ENCODE peak calls at places on chromosomes 7 and 10, in nine cellular contexts. T, A, I, M, V, N, C, U and K are unnamed samples.

GRCh38 chr10:132929953-132930640 is 12.3 kb downstream of the CFAP46 start:
- DNase-seq in T (no peak), A (no peak), I (peak; percentile 59), M (no peak), V (no peak), N (no peak), C (no peak), U (no peak), K (no peak)

GRCh38 chr10:67976292-67977245 is 92.1 kb downstream of the SIRT1 start:
- DNase-seq in T (no peak), A (peak; percentile 21), I (no peak), M (peak; percentile 14), V (no peak), N (peak; percentile 9), C (no peak), U (peak; percentile 69), K (no peak)

GRCh38 chr10:117969592-117969991 is 77.1 kb downstream of the RAB11FIP2 start:
- DNase-seq in T (no peak), A (no peak), I (no peak), M (no peak), V (no peak), N (no peak), C (no peak), U (no peak), K (no peak)

GRCh38 chr10:77163670-77164348 is 473.8 kb downstream of the KCNMA1 start:
- DNase-seq in T (peak; percentile 67), A (peak; percentile 100), I (peak; percentile 75), M (peak; percentile 99), V (no peak), N (peak; percentile 88), C (no peak), U (no peak), K (no peak)

GRCh38 chr7:66669088-66669487 is 40.4 kb downstream of the KCTD7 start:
- DNase-seq in T (no peak), A (no peak), I (no peak), M (no peak), V (peak; percentile 48), N (no peak), C (no peak), U (peak; percentile 36), K (peak; percentile 14)

GRCh38 chr10:98879486-98879885 is 356.2 kb downstream of the HPSE2 start:
- DNase-seq in T (no peak), A (no peak), I (no peak), M (no peak), V (no peak), N (no peak), C (no peak), U (no peak), K (no peak)

GRCh38 chr7:151167197-151167911 is at the start of gene GBX1:
- DNase-seq in T (peak; percentile 57), A (no peak), I (peak; percentile 80), M (peak; percentile 25), V (no peak), N (peak; percentile 33), C (no peak), U (no peak), K (peak; percentile 61)

GRCh38 chr10:75875740-75876139 is 444.3 kb downstream of the LRMDA start:
- DNase-seq in T (no peak), A (no peak), I (no peak), M (no peak), V (no peak), N (no peak), C (no peak), U (no peak), K (no peak)

GRCh38 chr10:86388119-86388704 is 21.6 kb upstream of the GRID1 start:
- DNase-seq in T (no peak), A (no peak), I (no peak), M (no peak), V (no peak), N (no peak), C (no peak), U (no peak), K (no peak)

GRCh38 chr7:114806590-114807167 is 115.2 kb upstream of the MDFIC start:
- DNase-seq in T (no peak), A (no peak), I (no peak), M (peak; percentile 45), V (no peak), N (peak; percentile 40), C (no peak), U (no peak), K (no peak)

GRCh38 chr7:36115448-36116321 is 37.4 kb upstream of the EEPD1 start:
- DNase-seq in T (peak; percentile 84), A (peak; percentile 97), I (peak; percentile 96), M (peak; percentile 97), V (no peak), N (peak; percentile 92), C (peak; percentile 61), U (peak; percentile 68), K (peak; percentile 53)

GRCh38 chr7:1994931-1995330 is 237.8 kb downstream of the MAD1L1 start:
- DNase-seq in T (no peak), A (no peak), I (no peak), M (no peak), V (no peak), N (no peak), C (no peak), U (no peak), K (peak; percentile 60)

GRCh38 chr7:1993776-1994740 is 238.7 kb downstream of the MAD1L1 start:
- DNase-seq in T (no peak), A (no peak), I (no peak), M (no peak), V (no peak), N (no peak), C (no peak), U (peak; percentile 10), K (no peak)

GRCh38 chr7:1995426-1995825 is 237.3 kb downstream of the MAD1L1 start:
- DNase-seq in T (no peak), A (no peak), I (no peak), M (no peak), V (no peak), N (no peak), C (no peak), U (no peak), K (no peak)

GRCh38 chr7:1992554-1992953 is 240.2 kb downstream of the MAD1L1 start:
- DNase-seq in T (no peak), A (no peak), I (no peak), M (no peak), V (no peak), N (no peak), C (no peak), U (peak; percentile 12), K (no peak)

DNA sequence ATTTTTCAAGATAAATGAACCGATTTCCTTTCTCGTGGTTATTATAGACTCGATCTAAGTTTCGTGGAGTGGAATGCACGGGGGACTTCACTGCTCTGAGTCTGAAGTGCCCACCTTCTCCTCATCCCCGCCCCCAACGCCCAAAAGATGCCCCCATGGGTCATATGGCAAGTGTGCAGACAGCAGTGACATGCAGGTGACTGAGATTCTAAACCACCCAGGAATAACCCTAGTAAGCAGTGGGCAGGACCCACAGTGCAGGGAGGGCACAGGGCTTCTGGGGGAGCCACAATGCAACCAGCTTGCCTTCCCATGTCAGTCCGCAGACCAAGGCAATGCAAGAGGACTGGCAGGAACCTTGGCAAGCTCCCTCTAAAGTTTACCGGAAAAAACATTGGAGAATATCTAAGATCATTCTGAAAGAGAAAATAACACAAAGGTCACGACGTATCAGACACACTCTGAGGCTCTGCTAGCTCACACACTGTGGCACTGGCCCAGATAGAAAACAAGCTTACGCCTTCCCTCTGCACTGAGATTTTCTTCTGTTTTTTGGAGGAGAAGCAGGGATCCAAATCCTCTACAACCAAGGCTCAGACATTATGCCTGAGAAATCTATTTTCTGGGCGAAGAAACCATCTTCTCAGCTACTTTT is 239.6 kb downstream of the MAD1L1 start:
- DNase-seq in T (no peak), A (no peak), I (no peak), M (no peak), V (no peak), N (no peak), C (no peak), U (no peak), K (no peak)
- H3K4me1 ChIP-seq in T (no peaks in the 10 kb centered on the region), A (no peaks in the 10 kb centered on the region), I (no peaks in the 10 kb centered on the region), M (no peaks in the 10 kb centered on the region), V (peaks cover 30% of the 10 kb centered on the region), N (no peaks in the 10 kb centered on the region), C (peaks cover under 1% of the 10 kb centered on the region), U (peaks cover 15% of the 10 kb centered on the region), K (peaks cover 12% of the 10 kb centered on the region)

GRCh38 chr7:130994378-130995115 is 260.5 kb upstream of the KLF14 start:
- DNase-seq in T (no peak), A (no peak), I (peak; percentile 81), M (peak; percentile 64), V (no peak), N (peak; percentile 16), C (no peak), U (peak; percentile 33), K (no peak)
- H3K4me3 ChIP-seq in T (no peak overlapping the region), A (no peak overlapping the region), I (no peak overlapping the region), M (no peak overlapping the region), V (no peak overlapping the region), N (no peak overlapping the region), C (peak overlapping the region; percentile 73), U (no peak overlapping the region), K (no peak overlapping the region)

DNA sequence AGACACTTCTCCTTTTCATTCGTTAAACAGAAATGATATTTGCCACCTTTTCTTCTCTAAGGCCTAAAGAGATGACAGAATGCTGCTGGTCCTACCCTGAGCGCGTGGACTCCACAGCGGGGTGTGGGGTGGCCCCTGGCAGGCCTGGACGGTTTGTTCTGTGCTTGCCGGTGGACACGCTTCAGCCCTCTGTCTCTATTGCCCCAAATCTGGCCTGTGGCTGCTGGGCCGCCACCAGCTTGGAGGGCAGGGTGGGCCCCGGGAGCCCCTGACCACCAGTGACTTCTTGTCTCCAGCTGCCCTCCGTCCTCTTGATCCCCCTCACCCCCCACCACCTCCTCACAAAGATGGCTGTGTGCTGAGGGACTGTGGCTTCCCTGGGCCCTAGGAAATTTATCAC is 5.7 kb downstream of the CHST3 start:
- DNase-seq in T (no peak), A (no peak), I (no peak), M (no peak), V (peak; percentile 45), N (no peak), C (no peak), U (no peak), K (no peak)
- H3K27ac ChIP-seq in T (peak overlapping the region; percentile 98), A (peak overlapping the region; percentile 81), I (no peak overlapping the region), M (no peak overlapping the region), V (no peak overlapping the region), N (no peak overlapping the region), C (no peak overlapping the region), U (no peak overlapping the region), K (no peak overlapping the region)

GRCh38 chr7:91351374-91351773 is 87.1 kb downstream of the FZD1 start:
- DNase-seq in T (no peak), A (peak; percentile 80), I (no peak), M (peak; percentile 87), V (no peak), N (no peak), C (no peak), U (no peak), K (no peak)

GRCh38 chr7:91347288-91347687 is 83.1 kb downstream of the FZD1 start:
- DNase-seq in T (no peak), A (no peak), I (no peak), M (peak; percentile 66), V (no peak), N (no peak), C (no peak), U (no peak), K (no peak)

GRCh38 chr7:91352091-91352490 is 87.9 kb downstream of the FZD1 start:
- DNase-seq in T (no peak), A (no peak), I (no peak), M (no peak), V (no peak), N (no peak), C (no peak), U (no peak), K (no peak)

GRCh38 chr7:91345449-91345848 is 81.2 kb downstream of the FZD1 start:
- DNase-seq in T (no peak), A (no peak), I (no peak), M (no peak), V (no peak), N (no peak), C (no peak), U (no peak), K (no peak)

GRCh38 chr7:91348686-91349085 is 84.5 kb downstream of the FZD1 start:
- DNase-seq in T (no peak), A (no peak), I (no peak), M (peak; percentile 47), V (no peak), N (no peak), C (no peak), U (no peak), K (no peak)
- H3K4me1 ChIP-seq in T (no peaks in the 10 kb centered on the region), A (peaks cover 13% of the 10 kb centered on the region), I (peaks cover 3% of the 10 kb centered on the region), M (peaks cover 3% of the 10 kb centered on the region), V (peaks cover 43% of the 10 kb centered on the region), N (no peaks in the 10 kb centered on the region), C (no peaks in the 10 kb centered on the region), U (peaks cover 49% of the 10 kb centered on the region), K (no peaks in the 10 kb centered on the region)